ENCODE peak calls at places on chromosomes 6 and 20, in four cellular contexts. One of them, this sample, is unnamed.

GRCh38 chr6:63567966-63568365 is 4.3 kb upstream of the LOC128125822 start:
- DNase-seq in HepG2: no peak
- DNase-seq in H1: no peak
- DNase-seq in HCT116: no peak
- DNase-seq in this sample: no peak

GRCh38 chr6:26233608-26234420 is 131.2 kb upstream of the BTN3A2 start:
- DNase-seq in HepG2: no peak
- DNase-seq in H1: no peak
- DNase-seq in HCT116: no peak
- DNase-seq in this sample: no peak

GRCh38 chr20:5947276-5947675 is 3.1 kb downstream of the TRMT6 start:
- DNase-seq in HepG2: no peak
- DNase-seq in H1: no peak
- DNase-seq in HCT116: no peak
- DNase-seq in this sample: no peak

GRCh38 chr6:17086469-17086868 is 15.4 kb upstream of the STMND1 start:
- DNase-seq in HepG2: peak; percentile 63
- DNase-seq in H1: no peak
- DNase-seq in HCT116: peak; percentile 75
- DNase-seq in this sample: peak; percentile 90

GRCh38 chr6:29591677-29592076 is 6.8 kb downstream of the OR2H2 start:
- DNase-seq in HepG2: no peak
- DNase-seq in H1: no peak
- DNase-seq in HCT116: no peak
- DNase-seq in this sample: no peak

GRCh38 chr20:20603339-20603990 is 109.0 kb downstream of the RALGAPA2 start:
- DNase-seq in HepG2: no peak
- DNase-seq in H1: no peak
- DNase-seq in HCT116: no peak
- DNase-seq in this sample: no peak

GRCh38 chr6:87319271-87319987 is 3.0 kb upstream of the SMIM8 start:
- DNase-seq in HepG2: no peak
- DNase-seq in H1: no peak
- DNase-seq in HCT116: no peak
- DNase-seq in this sample: no peak

GRCh38 chr20:15220778-15221565 is 883.6 kb upstream of the FLRT3 start:
- DNase-seq in HepG2: peak; percentile 18
- DNase-seq in H1: peak; percentile 10
- DNase-seq in HCT116: no peak
- DNase-seq in this sample: no peak

GRCh38 chr6:158021814-158022748 is 40.4 kb downstream of the SYNJ2 start:
- DNase-seq in HepG2: no peak
- DNase-seq in H1: no peak
- DNase-seq in HCT116: no peak
- DNase-seq in this sample: no peak

GRCh38 chr6:73134588-73134987 is 90.7 kb downstream of the KHDC1L start:
- DNase-seq in HepG2: peak; percentile 16
- DNase-seq in H1: peak; percentile 84
- DNase-seq in HCT116: peak; percentile 76
- DNase-seq in this sample: peak; percentile 5
- TF ChIP-seq JUND in HepG2: no peak
- TF ChIP-seq JUND in H1: no peak
- TF ChIP-seq JUND in HCT116: no peak
- TF ChIP-seq JUND in this sample: no peak

GRCh38 chr6:131490441-131490840 is 82.6 kb upstream of the ARG1 start:
- DNase-seq in HepG2: no peak
- DNase-seq in H1: no peak
- DNase-seq in HCT116: no peak
- DNase-seq in this sample: no peak
- TF ChIP-seq JUND in HepG2: no peak
- TF ChIP-seq JUND in H1: no peak
- TF ChIP-seq JUND in HCT116: no peak
- TF ChIP-seq JUND in this sample: no peak

GRCh38 chr6:151550618-151551017 is 56.8 kb downstream of the CCDC170 start:
- DNase-seq in HepG2: no peak
- DNase-seq in H1: no peak
- DNase-seq in HCT116: no peak
- DNase-seq in this sample: no peak

GRCh38 chr6:151553416-151554158 is 59.8 kb downstream of the CCDC170 start:
- DNase-seq in HepG2: no peak
- DNase-seq in H1: no peak
- DNase-seq in HCT116: no peak
- DNase-seq in this sample: no peak

GRCh38 chr6:151548201-151548600 is 54.4 kb downstream of the CCDC170 start:
- DNase-seq in HepG2: no peak
- DNase-seq in H1: no peak
- DNase-seq in HCT116: no peak
- DNase-seq in this sample: peak; percentile 44

GRCh38 chr6:151549790-151550189 is 56.0 kb downstream of the CCDC170 start:
- DNase-seq in HepG2: no peak
- DNase-seq in H1: no peak
- DNase-seq in HCT116: no peak
- DNase-seq in this sample: no peak

DNA sequence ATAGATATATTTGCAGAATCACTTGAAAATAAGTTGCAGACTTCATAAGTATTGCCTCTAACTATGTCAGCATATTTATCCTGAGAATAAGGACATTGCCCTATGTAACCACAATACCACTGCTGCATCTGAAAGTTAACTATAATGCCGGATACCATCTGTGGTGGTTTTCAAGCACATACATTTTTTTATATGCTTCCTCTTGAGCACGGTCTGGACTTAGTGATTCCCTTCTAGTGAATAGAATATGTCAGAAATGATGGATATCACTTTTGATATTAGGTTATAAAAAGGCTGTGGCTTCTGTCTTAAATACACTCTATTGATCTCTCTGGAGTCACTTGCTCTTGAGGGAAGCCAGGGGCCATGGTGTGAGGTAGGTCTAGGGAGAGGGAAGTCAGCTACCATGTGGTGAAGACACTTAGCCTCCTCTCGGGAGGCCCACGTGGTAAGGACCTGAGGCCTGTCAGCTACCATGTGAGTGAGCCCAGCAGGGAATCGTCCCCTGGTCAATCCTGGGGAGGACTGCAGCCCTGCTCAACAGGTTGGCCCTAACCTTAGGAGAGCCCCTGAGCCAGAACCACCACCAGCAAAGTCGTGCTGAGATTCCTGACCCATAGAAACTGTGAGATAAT is 57.5 kb downstream of the CCDC170 start:
- DNase-seq in HepG2: no peak
- DNase-seq in H1: no peak
- DNase-seq in HCT116: no peak
- DNase-seq in this sample: no peak
- TF ChIP-seq JUND in HepG2: no peak
- TF ChIP-seq JUND in H1: no peak
- TF ChIP-seq JUND in HCT116: no peak
- TF ChIP-seq JUND in this sample: no peak

GRCh38 chr6:37344308-37344707 is 9.5 kb upstream of the RNF8 start:
- DNase-seq in HepG2: no peak
- DNase-seq in H1: no peak
- DNase-seq in HCT116: no peak
- DNase-seq in this sample: no peak

GRCh38 chr6:37343248-37343647 is 10.5 kb upstream of the RNF8 start:
- DNase-seq in HepG2: no peak
- DNase-seq in H1: no peak
- DNase-seq in HCT116: no peak
- DNase-seq in this sample: no peak

GRCh38 chr6:37351027-37351426 is 2.8 kb upstream of the RNF8 start:
- DNase-seq in HepG2: no peak
- DNase-seq in H1: no peak
- DNase-seq in HCT116: no peak
- DNase-seq in this sample: no peak

GRCh38 chr6:37352384-37352783 is 1.4 kb upstream of the RNF8 start:
- DNase-seq in HepG2: no peak
- DNase-seq in H1: no peak
- DNase-seq in HCT116: no peak
- DNase-seq in this sample: no peak

DNA sequence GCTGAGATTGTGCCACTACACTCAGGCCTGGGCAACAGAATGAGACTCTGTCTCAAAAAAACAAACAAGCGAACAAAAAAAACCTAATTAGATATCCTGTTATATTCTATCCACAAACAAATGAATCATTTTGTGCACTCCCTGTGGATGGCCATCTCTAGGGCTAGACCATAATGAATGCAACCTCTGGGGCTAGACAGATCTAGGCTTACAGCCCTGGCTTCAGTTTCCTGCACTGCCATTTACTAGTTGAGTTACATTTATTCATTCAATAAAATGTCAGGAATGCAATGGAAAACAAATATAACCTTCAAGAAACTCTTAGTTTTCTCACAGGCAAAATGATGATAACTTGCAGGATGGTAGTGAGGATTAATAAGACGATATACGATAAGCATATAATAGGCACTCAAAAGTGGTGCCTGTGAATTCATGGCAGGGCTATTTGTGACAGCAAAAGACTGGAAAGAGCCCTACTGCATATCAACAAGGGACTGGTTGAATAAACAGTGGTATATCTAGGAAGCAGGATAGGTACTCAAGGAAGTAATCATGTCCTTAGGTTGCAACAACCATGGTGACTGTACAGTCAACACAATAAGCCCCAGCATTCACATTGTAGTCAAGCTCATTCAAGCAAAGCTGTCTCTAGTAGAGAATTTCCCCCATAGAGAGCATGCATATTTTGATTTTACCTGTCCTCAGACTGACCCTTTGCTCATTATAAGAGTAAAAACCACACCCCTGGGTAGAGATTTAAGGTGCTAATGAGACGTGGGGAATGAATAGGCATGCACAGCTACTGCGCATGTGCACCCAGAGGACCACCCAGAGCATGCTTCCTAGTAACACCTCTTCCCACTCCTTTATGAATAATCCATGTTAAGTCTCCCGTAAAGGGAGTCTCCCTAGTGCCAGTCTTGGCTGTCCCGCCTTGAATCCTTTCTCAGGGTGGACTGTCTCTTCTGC is 6.3 kb upstream of the RNF8 start:
- DNase-seq in HepG2: no peak
- DNase-seq in H1: no peak
- DNase-seq in HCT116: no peak
- DNase-seq in this sample: no peak
- TF ChIP-seq JUND in HepG2: no peak
- TF ChIP-seq JUND in H1: no peak
- TF ChIP-seq JUND in HCT116: no peak
- TF ChIP-seq JUND in this sample: no peak

GRCh38 chr6:46056906-46057529 is 41.4 kb upstream of the CLIC5 start:
- DNase-seq in HepG2: no peak
- DNase-seq in H1: no peak
- DNase-seq in HCT116: no peak
- DNase-seq in this sample: no peak
- TF ChIP-seq JUND in HepG2: no peak
- TF ChIP-seq JUND in H1: no peak
- TF ChIP-seq JUND in HCT116: no peak
- TF ChIP-seq JUND in this sample: no peak

DNA sequence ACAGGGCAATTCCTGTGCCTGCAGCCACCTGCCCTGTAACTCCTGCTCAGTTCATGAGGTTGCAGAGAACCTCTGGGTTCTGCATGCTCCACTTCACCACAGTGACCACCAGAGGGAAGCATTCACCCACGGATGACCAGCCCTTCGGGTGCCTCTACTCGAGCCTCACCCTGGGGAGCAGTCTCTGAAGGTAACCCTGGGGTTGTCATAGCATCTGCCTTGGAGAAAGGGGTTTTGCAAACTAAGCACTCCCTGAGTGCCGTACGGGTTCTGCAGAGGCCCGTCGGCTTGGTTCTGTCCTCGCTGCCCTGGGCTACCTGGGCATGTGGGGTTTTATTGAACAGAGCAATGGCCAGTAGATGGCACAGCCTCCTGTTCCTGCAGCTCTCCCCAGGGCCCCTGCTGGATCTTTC is 10.2 kb upstream of the CST5 start:
- DNase-seq in HepG2: peak; percentile 74
- DNase-seq in H1: no peak
- DNase-seq in HCT116: peak; percentile 10
- DNase-seq in this sample: peak; percentile 79
- TF ChIP-seq JUND in HepG2: no peak
- TF ChIP-seq JUND in H1: no peak
- TF ChIP-seq JUND in HCT116: no peak
- TF ChIP-seq JUND in this sample: no peak

GRCh38 chr6:89286516-89286915 is 28.6 kb downstream of the GABRR2 start:
- DNase-seq in HepG2: no peak
- DNase-seq in H1: no peak
- DNase-seq in HCT116: no peak
- DNase-seq in this sample: no peak

GRCh38 chr6:89289710-89290109 is 25.4 kb downstream of the GABRR2 start:
- DNase-seq in HepG2: no peak
- DNase-seq in H1: no peak
- DNase-seq in HCT116: no peak
- DNase-seq in this sample: no peak

GRCh38 chr6:89291256-89291819 is 23.8 kb downstream of the GABRR2 start:
- DNase-seq in HepG2: peak; percentile 20
- DNase-seq in H1: no peak
- DNase-seq in HCT116: no peak
- DNase-seq in this sample: no peak

GRCh38 chr6:89287351-89288028 is 27.6 kb downstream of the GABRR2 start:
- DNase-seq in HepG2: no peak
- DNase-seq in H1: no peak
- DNase-seq in HCT116: no peak
- DNase-seq in this sample: no peak

GRCh38 chr6:89290401-89291155 is 24.5 kb downstream of the GABRR2 start:
- DNase-seq in HepG2: no peak
- DNase-seq in H1: no peak
- DNase-seq in HCT116: no peak
- DNase-seq in this sample: no peak
- TF ChIP-seq JUND in HepG2: no peak
- TF ChIP-seq JUND in H1: no peak
- TF ChIP-seq JUND in HCT116: no peak
- TF ChIP-seq JUND in this sample: no peak

DNA sequence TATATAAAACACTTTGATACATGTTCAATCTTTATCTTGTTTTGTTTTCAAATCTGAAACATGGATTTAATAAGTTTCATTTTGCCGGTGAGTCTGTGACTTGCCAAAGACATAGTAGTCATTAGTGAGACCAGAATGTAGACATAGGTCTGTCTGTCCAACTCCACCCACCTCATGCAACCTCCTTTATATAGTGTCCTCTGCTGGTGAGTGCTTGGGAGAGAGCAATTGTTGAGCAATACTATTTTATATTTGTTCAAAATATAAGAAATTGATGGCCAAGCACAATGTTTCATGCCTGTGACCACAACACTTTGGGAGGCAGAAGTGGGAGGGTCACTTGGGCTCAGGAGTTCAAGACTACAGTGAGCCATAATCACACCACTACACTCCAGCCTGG is 10.8 kb upstream of the LY86 start:
- DNase-seq in HepG2: no peak
- DNase-seq in H1: no peak
- DNase-seq in HCT116: no peak
- DNase-seq in this sample: no peak
- TF ChIP-seq JUND in HepG2: no peak
- TF ChIP-seq JUND in H1: no peak
- TF ChIP-seq JUND in HCT116: no peak
- TF ChIP-seq JUND in this sample: no peak

GRCh38 chr20:1618479-1618878 is 1.3 kb downstream of the SIRPB1 start:
- DNase-seq in HepG2: peak; percentile 0
- DNase-seq in H1: no peak
- DNase-seq in HCT116: no peak
- DNase-seq in this sample: no peak
- TF ChIP-seq JUND in HepG2: no peak
- TF ChIP-seq JUND in H1: no peak
- TF ChIP-seq JUND in HCT116: no peak
- TF ChIP-seq JUND in this sample: no peak